ENCODE peak calls at places on chromosome 15, in eight cellular contexts. P is GM12865, L is neural progenitor cell, R is fibroblast of lung, U is left lung, W is A673, H is astrocyte of the spinal cord, F is body of pancreas. C is an unnamed sample.

GRCh38 chr15:98150531-98150930 is 190.0 kb downstream of the ARRDC4 start:
- DNase-seq in P (no peak), L (no peak), R (no peak), U (no peak), W (no peak), H (no peak), F (no peak), C (no peak)

GRCh38 chr15:82315519-82316246 is 33.6 kb downstream of the GOLGA6L10 start:
- DNase-seq in P (no peak), L (no peak), R (no peak), U (no peak), W (no peak), H (no peak), F (no peak), C (no peak)

GRCh38 chr15:82643992-82644391 is 3.2 kb downstream of the CPEB1 start:
- DNase-seq in P (no peak), L (peak; percentile 23), R (no peak), U (no peak), W (no peak), H (no peak), F (no peak), C (no peak)

GRCh38 chr15:29040367-29040745 is 154.6 kb downstream of the APBA2 start:
- DNase-seq in P (no peak), L (peak; percentile 81), R (peak; percentile 91), U (no peak), W (no peak), H (peak; percentile 80), F (no peak), C (peak; percentile 14)

GRCh38 chr15:75725719-75726607 is 13.3 kb upstream of the CSPG4 start:
- DNase-seq in P (no peak), L (no peak), R (no peak), U (peak; percentile 52), W (no peak), H (no peak), F (no peak), C (no peak)

GRCh38 chr15:61654004-61654740 is 406.1 kb downstream of the VPS13C start:
- DNase-seq in P (no peak), L (no peak), R (no peak), U (no peak), W (no peak), H (no peak), F (no peak), C (no peak)

GRCh38 chr15:71203573-71204444 is 88.5 kb downstream of the THSD4 start:
- DNase-seq in P (no peak), L (peak; percentile 43), R (no peak), U (no peak), W (no peak), H (no peak), F (no peak), C (peak; percentile 31)

GRCh38 chr15:34754171-34754580 is 622 bp downstream of the GJD2 start:
- DNase-seq in P (no peak), L (peak; percentile 23), R (no peak), U (peak; percentile 46), W (no peak), H (no peak), F (no peak), C (no peak)

GRCh38 chr15:39426552-39427532 is 154.0 kb upstream of the THBS1 start:
- DNase-seq in P (peak; percentile 94), L (peak; percentile 21), R (peak; percentile 95), U (peak; percentile 89), W (no peak), H (peak; percentile 91), F (no peak), C (peak; percentile 97)

GRCh38 chr15:101276501-101277037 is 716 bp downstream of the SELENOS start:
- DNase-seq in P (peak; percentile 84), L (peak; percentile 59), R (no peak), U (no peak), W (peak; percentile 42), H (peak; percentile 47), F (no peak), C (peak; percentile 49)

GRCh38 chr15:99704444-99704838 is 28.8 kb downstream of the LYSMD4 start:
- DNase-seq in P (peak; percentile 89), L (peak; percentile 89), R (peak; percentile 80), U (no peak), W (peak; percentile 90), H (peak; percentile 91), F (peak; percentile 34), C (peak; percentile 83)

GRCh38 chr15:52206446-52206845 is 15.3 kb upstream of the GNB5 start:
- DNase-seq in P (no peak), L (no peak), R (no peak), U (no peak), W (no peak), H (no peak), F (no peak), C (peak; percentile 25)

GRCh38 chr15:101028772-101029438 is 109.7 kb downstream of the LRRK1 start:
- DNase-seq in P (no peak), L (no peak), R (no peak), U (no peak), W (no peak), H (no peak), F (peak; percentile 5), C (no peak)

GRCh38 chr15:22810735-22811338 is 24.4 kb downstream of the NIPA1 start:
- DNase-seq in P (no peak), L (no peak), R (no peak), U (no peak), W (no peak), H (peak; percentile 4), F (no peak), C (no peak)

GRCh38 chr15:101373580-101373979 is 78.5 kb upstream of the SNRPA1 start:
- DNase-seq in P (no peak), L (no peak), R (no peak), U (no peak), W (no peak), H (no peak), F (no peak), C (no peak)

GRCh38 chr15:73926191-73927002 is at the start of gene LOXL1:
- DNase-seq in P (no peak), L (peak; percentile 91), R (peak; percentile 95), U (peak; percentile 88), W (peak; percentile 91), H (peak; percentile 95), F (peak; percentile 67), C (peak; percentile 92)

GRCh38 chr15:63156708-63157065 is 590 bp downstream of the RPS27L start:
- DNase-seq in P (peak; percentile 58), L (peak; percentile 45), R (peak; percentile 43), U (no peak), W (peak; percentile 20), H (peak; percentile 48), F (peak; percentile 26), C (peak; percentile 46)

GRCh38 chr15:81174759-81175327 is 21.8 kb upstream of the IL16 start:
- DNase-seq in P (no peak), L (peak; percentile 22), R (peak; percentile 6), U (no peak), W (no peak), H (no peak), F (no peak), C (no peak)

GRCh38 chr15:81174125-81174524 is 22.6 kb upstream of the IL16 start:
- DNase-seq in P (no peak), L (no peak), R (no peak), U (no peak), W (no peak), H (no peak), F (no peak), C (no peak)

GRCh38 chr15:81175496-81175895 is 21.2 kb upstream of the IL16 start:
- DNase-seq in P (no peak), L (no peak), R (no peak), U (no peak), W (no peak), H (no peak), F (no peak), C (no peak)

GRCh38 chr15:81178365-81178764 is 18.3 kb upstream of the IL16 start:
- DNase-seq in P (no peak), L (no peak), R (no peak), U (no peak), W (no peak), H (no peak), F (no peak), C (no peak)

GRCh38 chr15:81176291-81176893 is 20.3 kb upstream of the IL16 start:
- DNase-seq in P (no peak), L (no peak), R (no peak), U (no peak), W (no peak), H (no peak), F (no peak), C (no peak)
- TF ChIP-seq CTCF in P (no peak), L (no peak), R (peak; percentile 24), U (no peak), W (no peak), H (no peak), F (no peak), C (peak; percentile 25)

DNA sequence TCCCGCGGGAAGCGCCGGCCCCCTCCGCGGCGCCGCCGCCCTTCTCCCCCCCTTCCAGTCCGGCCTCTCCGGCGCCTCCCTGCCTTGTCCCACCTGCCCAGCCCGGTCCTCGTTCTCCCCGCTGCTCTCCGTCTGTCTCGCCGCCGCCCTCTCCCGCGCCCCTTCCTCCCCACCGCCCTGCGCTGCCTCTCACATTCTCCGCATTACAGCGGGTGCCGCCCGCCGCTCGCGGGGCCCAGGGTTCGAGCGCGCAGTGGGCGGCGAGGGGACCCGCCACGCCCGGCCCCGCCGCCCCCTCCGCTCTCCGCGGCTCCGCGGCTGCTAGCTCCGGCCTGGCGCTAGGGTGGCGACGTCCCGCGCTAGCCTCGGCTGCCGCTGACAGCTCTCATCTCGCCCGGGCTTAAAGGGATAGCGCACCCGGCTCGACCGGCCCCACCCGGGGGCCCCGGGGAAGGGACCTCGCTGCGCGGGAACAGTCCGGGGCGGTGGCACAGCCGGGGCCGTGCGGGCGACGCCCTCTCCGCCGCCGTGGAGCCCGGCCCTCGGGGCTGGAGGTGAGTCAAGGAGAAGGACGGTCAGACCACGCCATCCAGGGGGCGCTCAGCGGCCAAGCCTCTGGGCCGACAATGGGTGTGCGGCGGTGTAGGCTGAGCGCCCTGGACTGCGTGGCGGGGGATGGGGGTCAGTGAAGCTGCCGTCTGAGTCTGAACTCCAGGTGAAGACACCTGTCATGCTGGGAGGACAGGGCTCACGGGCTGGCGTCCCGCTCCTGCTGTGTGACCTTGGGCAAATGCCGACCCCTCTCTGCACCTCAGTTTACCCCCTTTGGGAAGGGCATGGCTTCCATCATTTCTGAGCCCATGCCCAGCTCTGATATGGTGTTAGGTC is 187.4 kb upstream of the LINGO1 start:
- DNase-seq in P (no peak), L (peak; percentile 82), R (peak; percentile 11), U (peak; percentile 73), W (peak; percentile 49), H (no peak), F (no peak), C (no peak)
- H3K4me3 ChIP-seq in P (no peak overlapping the region), L (peak overlapping the region; percentile 61), R (no peak overlapping the region), U (no peak overlapping the region), W (peak overlapping the region; percentile 93), H (no peak overlapping the region), F (no peak overlapping the region), C (no peak overlapping the region)

GRCh38 chr15:85005319-85005718 is 23.7 kb downstream of the PDE8A start:
- DNase-seq in P (no peak), L (no peak), R (no peak), U (no peak), W (no peak), H (no peak), F (no peak), C (no peak)
- TF ChIP-seq CTCF in P (no peak), L (no peak), R (no peak), U (no peak), W (peak; percentile 42), H (peak; percentile 12), F (no peak), C (peak; percentile 28)

DNA sequence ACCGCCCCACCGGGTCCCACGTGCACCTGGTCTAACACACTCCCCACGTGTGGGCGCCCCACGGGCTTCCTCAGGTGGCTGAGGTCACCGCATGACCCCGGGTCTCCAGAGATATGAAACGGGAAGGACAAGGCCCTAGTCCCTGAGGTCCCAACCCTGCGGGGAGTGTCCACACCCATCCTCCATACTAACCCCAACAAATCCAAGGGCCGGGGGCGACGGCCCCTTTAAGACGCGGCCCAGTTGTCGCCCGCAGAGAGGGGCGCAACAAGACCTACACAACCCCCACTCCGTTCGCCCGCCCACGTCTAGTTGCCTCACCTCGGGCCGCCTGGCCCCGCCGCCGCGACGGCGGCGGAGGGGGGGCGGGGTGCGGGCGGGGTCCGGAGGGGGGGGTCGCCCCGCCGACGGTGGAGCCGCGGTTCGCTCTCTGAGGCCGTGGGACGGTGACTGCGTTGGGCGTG is 396 bp downstream of the INO80 start:
- DNase-seq in P (no peak), L (peak; percentile 79), R (peak; percentile 59), U (peak; percentile 89), W (peak; percentile 76), H (no peak), F (peak; percentile 65), C (peak; percentile 52)
- H3K4me3 ChIP-seq in P (peak overlapping the region; percentile 89), L (peak overlapping the region; percentile 97), R (peak overlapping the region; percentile 99), U (peak overlapping the region; percentile 92), W (peak overlapping the region; percentile 99), H (peak overlapping the region; percentile 97), F (peak overlapping the region; percentile 83), C (peak overlapping the region; percentile 98)

C was measured in AG10803.